ENCODE peak calls at places on chromosome 11, in ten cellular contexts. P is H9; D is left ventricle myocardium inferior; B is brain microvascular endothelial cell; C is AG20443; U is left cardiac atrium; H is stimulated activated CD4-positive, alpha-beta T cell treated with anti-CD3 and anti-CD28 coated beads, Interleukin-1b, Interleukin-23, amount 100 ng/mL, for 24 hours; W is hippocampal formation; J is SK-N-SH; G is A549. I is an unnamed sample.

GRCh38 chr11:127058524-127058923 is 58.0 kb upstream of the KIRREL3 start:
- DNase-seq in P (no peak), C (no peak), D (no peak), H (no peak), W (no peak), J (no peak), G (no peak), B (no peak), U (no peak), I (no peak)

GRCh38 chr11:18429349-18429748 is 17.2 kb downstream of the LDHC start:
- DNase-seq in J (no peak), C (no peak), P (no peak), B (no peak), G (no peak), D (no peak), U (no peak), W (no peak), H (no peak), I (no peak)

GRCh38 chr11:29272019-29272654 is 744.7 kb downstream of the KCNA4 start:
- DNase-seq in H (no peak), P (no peak), J (no peak), D (no peak), U (no peak), B (peak), G (peak), C (peak), W (no peak), I (peak)

GRCh38 chr11:22454461-22454860 is 116.3 kb downstream of the SLC17A6 start:
- DNase-seq in B (no peak), H (no peak), J (no peak), U (no peak), W (no peak), P (no peak), G (no peak), D (no peak), C (no peak), I (no peak)

GRCh38 chr11:103842795-103843194 is 193.6 kb upstream of the DDI1 start:
- DNase-seq in C (peak), D (no peak), G (no peak), W (no peak), B (peak), H (no peak), U (no peak), P (no peak), J (peak), I (peak)

GRCh38 chr11:118436639-118437045 is 350 bp downstream of the KMT2A start:
- DNase-seq in J (no peak), D (no peak), G (no peak), H (no peak), U (peak), B (no peak), P (peak), W (peak), C (no peak), I (peak)

GRCh38 chr11:64355078-64355940 is 3.7 kb upstream of the RPS6KA4 start:
- DNase-seq in U (peak), P (peak), C (peak), J (peak), G (peak), D (peak), H (no peak), W (peak), B (peak), I (peak)

GRCh38 chr11:120121914-120122473 is 15.9 kb downstream of the TRIM29 start:
- DNase-seq in G (no peak), W (no peak), B (no peak), C (no peak), U (no peak), H (no peak), J (no peak), D (no peak), P (no peak), I (no peak)

GRCh38 chr11:113531575-113532451 is 56.6 kb upstream of the DRD2 start:
- DNase-seq in D (no peak), H (no peak), U (no peak), P (no peak), G (no peak), C (peak), B (no peak), W (no peak), J (no peak), I (peak)

GRCh38 chr11:65124480-65125196 is 2.5 kb downstream of the MRPL49 start:
- DNase-seq in U (no peak), P (no peak), W (no peak), C (no peak), H (no peak), B (no peak), D (no peak), G (no peak), J (no peak), I (no peak)

GRCh38 chr11:11789735-11790369 is 51.9 kb upstream of the USP47 start:
- DNase-seq in U (no peak), H (no peak), W (peak), J (peak), G (peak), B (peak), C (peak), D (no peak), P (no peak), I (peak)

GRCh38 chr11:40170076-40170475 is 1289.4 kb downstream of the LRRC4C start:
- DNase-seq in U (no peak), C (no peak), W (no peak), G (no peak), J (no peak), H (no peak), D (no peak), B (no peak), P (no peak), I (no peak)

GRCh38 chr11:71252434-71252781 is at the start of gene SHANK2:
- DNase-seq in P (peak), B (no peak), C (no peak), G (peak), W (no peak), U (no peak), H (no peak), J (peak), D (no peak), I (no peak)

GRCh38 chr11:125343086-125343731 is 152.9 kb downstream of the FEZ1 start:
- DNase-seq in W (no peak), D (no peak), H (no peak), P (no peak), C (no peak), B (no peak), J (no peak), G (no peak), U (no peak), I (no peak)

GRCh38 chr11:82722236-82722635 is 11.4 kb downstream of the FAM181B start:
- DNase-seq in P (no peak), B (no peak), D (no peak), G (no peak), C (peak), U (no peak), H (no peak), W (no peak), J (no peak), I (no peak)

GRCh38 chr11:15446315-15446714 is 331.6 kb downstream of the INSC start:
- DNase-seq in D (no peak), C (no peak), J (no peak), H (no peak), P (no peak), U (no peak), W (no peak), G (no peak), B (no peak), I (no peak)

GRCh38 chr11:72013765-72014711 is 15.3 kb downstream of the IL18BP start:
- DNase-seq in D (no peak), W (no peak), C (peak), U (no peak), B (no peak), H (no peak), G (no peak), P (no peak), J (no peak), I (no peak)

GRCh38 chr11:1055990-1056771 is 18.5 kb upstream of the MUC2 start:
- DNase-seq in U (no peak), D (no peak), G (no peak), W (no peak), P (no peak), J (no peak), B (no peak), H (no peak), C (no peak), I (no peak)

GRCh38 chr11:100560606-100561005 is 126.5 kb upstream of the ARHGAP42 start:
- DNase-seq in D (no peak), U (no peak), J (no peak), B (no peak), P (no peak), W (no peak), G (no peak), C (no peak), H (no peak), I (no peak)

GRCh38 chr11:102157219-102157618 is 47.0 kb downstream of the YAP1 start:
- DNase-seq in B (peak), C (no peak), W (no peak), G (no peak), D (peak), J (no peak), P (no peak), H (no peak), U (peak), I (peak)

GRCh38 chr11:35796542-35796941 is 134.0 kb downstream of the TRIM44 start:
- DNase-seq in H (no peak), B (peak), G (no peak), U (no peak), W (no peak), J (no peak), P (no peak), D (no peak), C (no peak), I (peak)

GRCh38 chr11:131688056-131688693 is 317.8 kb downstream of the NTM start:
- DNase-seq in C (peak), P (peak), D (peak), B (peak), U (peak), W (peak), J (peak), H (no peak), G (peak), I (peak)

GRCh38 chr11:46920709-46921108 is 2.4 kb upstream of the LRP4 start:
- DNase-seq in J (no peak), U (peak), B (peak), P (no peak), W (no peak), G (peak), H (no peak), C (peak), D (no peak), I (peak)

GRCh38 chr11:298406-299065 is 790 bp downstream of the IFITM5 start:
- DNase-seq in W (no peak), P (no peak), J (no peak), U (peak), H (no peak), D (peak), G (no peak), C (no peak), B (no peak), I (no peak)

GRCh38 chr11:28728666-28729065 is 620.5 kb downstream of the METTL15 start:
- DNase-seq in W (no peak), G (no peak), C (no peak), D (no peak), J (no peak), B (no peak), H (no peak), P (no peak), U (no peak), I (no peak)

GRCh38 chr11:131582021-131582531 is 211.7 kb downstream of the NTM start:
- DNase-seq in B (no peak), J (no peak), D (no peak), H (no peak), P (no peak), G (no peak), C (no peak), W (no peak), U (no peak), I (no peak)

GRCh38 chr11:88315981-88316441 is 21.5 kb downstream of the CTSC start:
- DNase-seq in B (no peak), W (no peak), P (no peak), D (no peak), U (no peak), H (no peak), G (no peak), C (no peak), J (no peak), I (no peak)

GRCh38 chr11:86481399-86481798 is 106.7 kb downstream of the CCDC81 start:
- DNase-seq in H (no peak), G (no peak), W (no peak), B (no peak), U (no peak), C (no peak), J (no peak), P (no peak), D (no peak), I (no peak)

GRCh38 chr11:73716153-73717056 is 44.5 kb downstream of the RAB6A start:
- DNase-seq in B (no peak), G (no peak), U (no peak), J (peak), H (no peak), W (no peak), D (no peak), C (no peak), P (no peak), I (no peak)

GRCh38 chr11:76203937-76204336 is 2.4 kb downstream of the WNT11 start:
- DNase-seq in H (no peak), U (no peak), P (no peak), J (no peak), W (no peak), B (no peak), G (no peak), D (no peak), C (no peak), I (no peak)

GRCh38 chr11:84870486-84870885 is 756.7 kb downstream of the DLG2 start:
- DNase-seq in J (no peak), C (no peak), H (no peak), U (no peak), B (no peak), D (no peak), G (no peak), W (no peak), P (no peak), I (no peak)

GRCh38 chr11:11620966-11621880 is 582 bp downstream of the GALNT18 start:
- DNase-seq in D (peak), U (peak), C (peak), G (peak), H (no peak), P (no peak), B (no peak), W (no peak), J (peak), I (peak)

I was measured in RPMI7951.